ENCODE peak calls at places on chromosomes 5 and 9, in ten cellular contexts. S is mucosa of descending colon, U is AG08395, L is HTR-8/SVneo, G is colonic mucosa, T is B cell, W is nucleus accumbens, R is MV-4-11, N is upper lobe of right lung, V is iPS-NIHi11. M is an unnamed sample.

GRCh38 chr5:167049043-167049663 is 1242.3 kb upstream of the WWC1 start:
- DNase-seq in S (peak; percentile 81), U (peak; percentile 8), L (peak; percentile 24), G (peak; percentile 49), T (no peak), W (no peak), R (peak; percentile 30), N (no peak), V (peak; percentile 34), M (no peak)

GRCh38 chr5:157816682-157817268 is 42.2 kb downstream of the CLINT1 start:
- DNase-seq in S (no peak), U (peak; percentile 8), L (no peak), G (no peak), T (no peak), W (no peak), R (peak; percentile 32), N (no peak), V (no peak), M (no peak)

GRCh38 chr5:138649775-138650174 is 74.6 kb upstream of the HSPA9 start:
- DNase-seq in S (no peak), U (no peak), L (no peak), G (no peak), T (no peak), W (no peak), R (no peak), N (no peak), V (no peak), M (no peak)

GRCh38 chr5:132001647-132002561 is 9.6 kb downstream of the ACSL6 start:
- DNase-seq in S (no peak), U (peak; percentile 36), L (peak; percentile 54), G (no peak), T (no peak), W (no peak), R (no peak), N (peak; percentile 43), V (peak; percentile 37), M (no peak)

GRCh38 chr9:129181246-129181645 is 3.2 kb upstream of the IER5L start:
- DNase-seq in S (no peak), U (no peak), L (no peak), G (no peak), T (no peak), W (no peak), R (no peak), N (no peak), V (no peak), M (no peak)

GRCh38 chr5:111737716-111738115 is 19.3 kb downstream of the NREP start:
- DNase-seq in S (no peak), U (peak; percentile 48), L (no peak), G (no peak), T (no peak), W (no peak), R (no peak), N (no peak), V (no peak), M (no peak)

GRCh38 chr5:115096034-115096769 is 73.5 kb downstream of the TRIM36 start:
- DNase-seq in S (no peak), U (no peak), L (no peak), G (no peak), T (no peak), W (no peak), R (peak; percentile 79), N (no peak), V (no peak), M (no peak)

GRCh38 chr9:128167209-128167608 is 7.1 kb downstream of the BBLN start:
- DNase-seq in S (no peak), U (no peak), L (no peak), G (no peak), T (no peak), W (no peak), R (no peak), N (no peak), V (no peak), M (no peak)

GRCh38 chr5:198516-198915 is 7.2 kb downstream of the LRRC14B start:
- DNase-seq in S (no peak), U (no peak), L (no peak), G (no peak), T (no peak), W (no peak), R (no peak), N (no peak), V (peak; percentile 12), M (no peak)

GRCh38 chr5:120017523-120017922 is 388.2 kb downstream of the FAM170A start:
- DNase-seq in S (no peak), U (peak; percentile 17), L (no peak), G (no peak), T (no peak), W (no peak), R (peak; percentile 23), N (no peak), V (no peak), M (peak; percentile 25)

GRCh38 chr9:34158362-34158869 is 20.4 kb upstream of the UBAP1 start:
- DNase-seq in S (peak; percentile 17), U (peak; percentile 64), L (no peak), G (no peak), T (no peak), W (no peak), R (peak; percentile 76), N (no peak), V (no peak), M (no peak)

GRCh38 chr9:69758001-69758730 is 1.6 kb downstream of the PTAR1 start:
- DNase-seq in S (no peak), U (no peak), L (no peak), G (no peak), T (no peak), W (no peak), R (no peak), N (no peak), V (no peak), M (no peak)

GRCh38 chr5:169893586-169893985 is 86.7 kb downstream of the INSYN2B start:
- DNase-seq in S (no peak), U (peak; percentile 47), L (no peak), G (no peak), T (no peak), W (no peak), R (no peak), N (no peak), V (no peak), M (no peak)

GRCh38 chr5:74035521-74035937 is 409.5 kb downstream of the ARHGEF28 start:
- DNase-seq in S (peak; percentile 22), U (peak; percentile 62), L (peak; percentile 35), G (peak; percentile 25), T (no peak), W (peak; percentile 31), R (peak; percentile 68), N (no peak), V (peak; percentile 39), M (peak; percentile 72)

GRCh38 chr9:94011134-94011533 is 56.0 kb upstream of the BARX1 start:
- DNase-seq in S (peak; percentile 25), U (peak; percentile 48), L (no peak), G (peak; percentile 29), T (no peak), W (no peak), R (no peak), N (no peak), V (no peak), M (no peak)

GRCh38 chr9:87212563-87213154 is 265.4 kb upstream of the GAS1 start:
- DNase-seq in S (no peak), U (no peak), L (no peak), G (no peak), T (no peak), W (no peak), R (no peak), N (no peak), V (peak; percentile 26), M (no peak)

GRCh38 chr9:33170464-33171156 is 3.5 kb upstream of the B4GALT1 start:
- DNase-seq in S (peak; percentile 74), U (no peak), L (peak; percentile 53), G (peak; percentile 57), T (no peak), W (no peak), R (peak; percentile 33), N (peak; percentile 77), V (peak; percentile 51), M (no peak)

GRCh38 chr9:76472925-76473324 is 13.9 kb downstream of the GCNT1 start:
- DNase-seq in S (peak; percentile 79), U (no peak), L (no peak), G (peak; percentile 79), T (no peak), W (no peak), R (no peak), N (no peak), V (peak; percentile 40), M (no peak)

GRCh38 chr5:41527201-41527779 is 16.9 kb upstream of the PLCXD3 start:
- DNase-seq in S (no peak), U (peak; percentile 2), L (no peak), G (no peak), T (no peak), W (no peak), R (no peak), N (no peak), V (no peak), M (peak; percentile 100)

GRCh38 chr9:34272146-34272545 is 56.9 kb downstream of the KIF24 start:
- DNase-seq in S (no peak), U (no peak), L (no peak), G (no peak), T (no peak), W (no peak), R (no peak), N (no peak), V (no peak), M (no peak)

M was measured in HS-5.